ENCODE peak calls at places on chromosomes 6 and 20, in four cellular contexts. A is A549, U is GM12878, K is K562. Z is an unnamed sample.

GRCh38 chr20:53130819-53131218 is 158.7 kb downstream of the TSHZ2 start:
- DNase-seq in A (no peak), U (no peak), K (no peak), Z (no peak)

GRCh38 chr20:2101057-2101934 is at the start of gene STK35:
- DNase-seq in A (peak), U (peak), K (peak), Z (no peak)

GRCh38 chr6:43796910-43797890 is 27.2 kb downstream of the VEGFA start:
- DNase-seq in A (no peak), U (no peak), K (no peak), Z (no peak)

GRCh38 chr6:27260836-27261375 is 13.4 kb downstream of the PRSS16 start:
- DNase-seq in A (no peak), U (no peak), K (no peak), Z (no peak)

GRCh38 chr20:64188682-64189529 is 24.7 kb downstream of the MYT1 start:
- DNase-seq in A (peak), U (no peak), K (no peak), Z (peak)

GRCh38 chr20:37378420-37378784 is 32.5 kb downstream of the SRC start:
- DNase-seq in A (no peak), U (no peak), K (no peak), Z (no peak)

GRCh38 chr20:24737212-24737850 is 211.7 kb upstream of the CST7 start:
- DNase-seq in A (no peak), U (no peak), K (no peak), Z (no peak)

GRCh38 chr6:98977606-98978292 is 30.0 kb upstream of the FBXL4 start:
- DNase-seq in A (no peak), U (no peak), K (no peak), Z (no peak)

GRCh38 chr20:40961686-40962640 is 66.7 kb upstream of the TOP1 start:
- DNase-seq in A (no peak), U (no peak), K (no peak), Z (no peak)

GRCh38 chr20:37323985-37324384 is 22.0 kb upstream of the SRC start:
- DNase-seq in A (no peak), U (no peak), K (no peak), Z (no peak)

GRCh38 chr6:131519670-131520436 is 53.2 kb upstream of the ARG1 start:
- DNase-seq in A (peak), U (no peak), K (peak), Z (peak)

GRCh38 chr20:33789109-33789857 is 21.9 kb upstream of the CHMP4B start:
- DNase-seq in A (peak), U (no peak), K (no peak), Z (peak)

GRCh38 chr20:59515013-59515905 is 89.1 kb upstream of the PHACTR3 start:
- DNase-seq in A (peak), U (no peak), K (peak), Z (peak)

GRCh38 chr6:5529015-5529414 is 267.7 kb downstream of the FARS2 start:
- DNase-seq in A (no peak), U (no peak), K (no peak), Z (no peak)

GRCh38 chr6:4920914-4921410 is 82.9 kb downstream of the RPP40 start:
- DNase-seq in A (no peak), U (no peak), K (no peak), Z (no peak)

GRCh38 chr6:52595000-52595795 is 18.3 kb upstream of the TRAM2 start:
- DNase-seq in A (no peak), U (peak), K (no peak), Z (peak)

GRCh38 chr20:43716123-43716522 is 10.7 kb downstream of the GTSF1L start:
- DNase-seq in A (no peak), U (no peak), K (no peak), Z (no peak)

GRCh38 chr6:110401585-110402176 is 13.7 kb downstream of the DDO start:
- DNase-seq in A (no peak), U (no peak), K (no peak), Z (no peak)

GRCh38 chr6:145368075-145368474 is 367.2 kb downstream of the EPM2A start:
- DNase-seq in A (no peak), U (no peak), K (no peak), Z (no peak)

GRCh38 chr6:145373826-145374225 is 361.5 kb downstream of the EPM2A start:
- DNase-seq in A (no peak), U (no peak), K (no peak), Z (no peak)

GRCh38 chr6:145374566-145374965 is 360.8 kb downstream of the EPM2A start:
- DNase-seq in A (no peak), U (no peak), K (no peak), Z (no peak)

GRCh38 chr6:145370559-145370958 is 364.8 kb downstream of the EPM2A start:
- DNase-seq in A (no peak), U (no peak), K (no peak), Z (no peak)

GRCh38 chr6:145372671-145373123 is 362.6 kb downstream of the EPM2A start:
- DNase-seq in A (no peak), U (peak), K (no peak), Z (peak)
- TF ChIP-seq POLR2AphosphoS2 in A (no peak), U (no peak), K (no peak), Z (no peak)

GRCh38 chr6:14001329-14002012 is 76.7 kb downstream of the RNF182 start:
- DNase-seq in A (peak), U (no peak), K (no peak), Z (peak)
- TF ChIP-seq POLR2AphosphoS2 in A (no peak), U (no peak), K (no peak), Z (no peak)

DNA sequence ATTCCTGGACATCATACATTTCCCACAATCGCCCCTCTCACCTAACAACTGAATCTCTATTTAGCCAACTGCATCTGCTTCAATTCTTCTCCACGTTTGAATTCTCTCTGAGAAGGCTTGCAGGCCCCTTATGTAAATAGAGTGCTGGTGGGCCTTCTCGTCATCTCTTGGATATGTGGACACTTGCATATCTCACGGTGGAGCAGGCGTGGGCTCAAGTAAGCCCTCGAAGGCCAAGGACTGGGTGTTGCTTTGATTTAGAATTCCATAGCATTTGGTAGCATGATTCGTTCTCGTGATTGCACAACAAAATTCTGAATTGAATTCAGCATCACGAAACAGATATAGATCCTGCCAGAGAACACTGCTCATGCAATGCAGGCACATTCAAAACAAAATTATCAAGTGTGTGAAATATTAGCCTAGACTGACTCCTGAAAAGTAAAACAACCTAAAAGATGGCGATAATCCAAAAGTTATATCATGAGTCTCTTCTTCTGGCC is 613.6 kb downstream of the TFAP2A start:
- DNase-seq in A (no peak), U (no peak), K (no peak), Z (no peak)
- TF ChIP-seq POLR2AphosphoS2 in A (no peak), U (no peak), K (no peak), Z (no peak)

GRCh38 chr6:169850746-169851145 is 99.3 kb downstream of the ERMARD start:
- DNase-seq in A (no peak), U (no peak), K (no peak), Z (no peak)
- TF ChIP-seq POLR2AphosphoS2 in A (no peak), U (no peak), K (no peak), Z (no peak)

DNA sequence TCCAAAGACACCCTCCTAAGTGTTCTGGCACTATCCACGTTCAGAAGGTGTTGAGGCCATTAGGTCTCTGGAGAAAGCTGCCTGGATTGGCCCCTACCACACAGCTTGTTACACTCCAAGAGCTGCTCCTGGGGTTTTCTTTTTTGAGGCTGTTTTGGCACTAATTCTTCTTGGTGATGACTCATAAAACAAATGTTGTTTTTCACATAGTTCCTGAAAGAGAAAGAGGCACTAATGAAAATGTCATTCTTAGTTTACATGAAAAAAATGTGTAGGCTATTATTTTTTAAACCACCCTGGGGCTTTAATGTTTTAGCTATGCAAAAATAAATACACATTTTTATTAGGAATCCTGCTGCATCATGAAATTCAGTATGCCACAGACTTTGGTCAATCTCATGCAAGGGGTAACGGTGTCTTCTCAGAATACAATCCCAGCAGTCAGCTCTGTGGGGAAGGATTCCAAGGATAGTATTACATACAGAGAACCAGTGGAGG is 38.1 kb downstream of the TBPL1 start:
- DNase-seq in A (no peak), U (no peak), K (no peak), Z (peak)
- TF ChIP-seq POLR2AphosphoS2 in A (no peak), U (no peak), K (no peak), Z (no peak)